ENCODE peak calls at places on chromosomes 1 and 21, in five cellular contexts. One of them, this sample, is unnamed.

GRCh38 chr1:175922254-175922881 is 179.0 kb upstream of the TNR start:
- DNase-seq in NCI-H2107: no peak
- DNase-seq in IMR-90: no peak
- DNase-seq in breast epithelium: no peak
- DNase-seq in stimulated activated CD4-positive, alpha-beta T cell treated with anti-CD3 and anti-CD28 coated beads, Interleukin-12 subunit alpha, Interleukin-12 subunit beta, amount 100 ng/mL, for 4 hours: no peak
- DNase-seq in this sample: no peak

GRCh38 chr1:225652726-225653462 is at the start of gene ENAH:
- DNase-seq in NCI-H2107: peak
- DNase-seq in IMR-90: peak
- DNase-seq in breast epithelium: peak
- DNase-seq in stimulated activated CD4-positive, alpha-beta T cell treated with anti-CD3 and anti-CD28 coated beads, Interleukin-12 subunit alpha, Interleukin-12 subunit beta, amount 100 ng/mL, for 4 hours: peak
- DNase-seq in this sample: no peak

GRCh38 chr1:159752135-159752580 is 28.6 kb upstream of the DUSP23 start:
- DNase-seq in NCI-H2107: no peak
- DNase-seq in IMR-90: peak
- DNase-seq in breast epithelium: peak
- DNase-seq in stimulated activated CD4-positive, alpha-beta T cell treated with anti-CD3 and anti-CD28 coated beads, Interleukin-12 subunit alpha, Interleukin-12 subunit beta, amount 100 ng/mL, for 4 hours: no peak
- DNase-seq in this sample: no peak

GRCh38 chr1:9037476-9038337 is 11.5 kb upstream of the SLC2A7 start:
- DNase-seq in NCI-H2107: no peak
- DNase-seq in IMR-90: no peak
- DNase-seq in breast epithelium: no peak
- DNase-seq in stimulated activated CD4-positive, alpha-beta T cell treated with anti-CD3 and anti-CD28 coated beads, Interleukin-12 subunit alpha, Interleukin-12 subunit beta, amount 100 ng/mL, for 4 hours: no peak
- DNase-seq in this sample: no peak

GRCh38 chr1:172826096-172826741 is 167.3 kb downstream of the FASLG start:
- DNase-seq in NCI-H2107: no peak
- DNase-seq in IMR-90: peak
- DNase-seq in breast epithelium: no peak
- DNase-seq in stimulated activated CD4-positive, alpha-beta T cell treated with anti-CD3 and anti-CD28 coated beads, Interleukin-12 subunit alpha, Interleukin-12 subunit beta, amount 100 ng/mL, for 4 hours: no peak
- DNase-seq in this sample: peak

GRCh38 chr1:11882814-11883538 is 24.2 kb upstream of the NPPB start:
- DNase-seq in NCI-H2107: no peak
- DNase-seq in IMR-90: no peak
- DNase-seq in breast epithelium: no peak
- DNase-seq in stimulated activated CD4-positive, alpha-beta T cell treated with anti-CD3 and anti-CD28 coated beads, Interleukin-12 subunit alpha, Interleukin-12 subunit beta, amount 100 ng/mL, for 4 hours: no peak
- DNase-seq in this sample: no peak

GRCh38 chr1:36699113-36699512 is 216.4 kb upstream of the CSF3R start:
- DNase-seq in NCI-H2107: no peak
- DNase-seq in IMR-90: no peak
- DNase-seq in breast epithelium: no peak
- DNase-seq in stimulated activated CD4-positive, alpha-beta T cell treated with anti-CD3 and anti-CD28 coated beads, Interleukin-12 subunit alpha, Interleukin-12 subunit beta, amount 100 ng/mL, for 4 hours: no peak
- DNase-seq in this sample: no peak

GRCh38 chr1:207458409-207458808 is 4.3 kb downstream of the CR2 start:
- DNase-seq in NCI-H2107: no peak
- DNase-seq in IMR-90: no peak
- DNase-seq in breast epithelium: no peak
- DNase-seq in stimulated activated CD4-positive, alpha-beta T cell treated with anti-CD3 and anti-CD28 coated beads, Interleukin-12 subunit alpha, Interleukin-12 subunit beta, amount 100 ng/mL, for 4 hours: no peak
- DNase-seq in this sample: no peak

GRCh38 chr1:201845331-201846083 is 16.6 kb downstream of the IPO9 start:
- DNase-seq in NCI-H2107: no peak
- DNase-seq in IMR-90: peak
- DNase-seq in breast epithelium: no peak
- DNase-seq in stimulated activated CD4-positive, alpha-beta T cell treated with anti-CD3 and anti-CD28 coated beads, Interleukin-12 subunit alpha, Interleukin-12 subunit beta, amount 100 ng/mL, for 4 hours: no peak
- DNase-seq in this sample: no peak

GRCh38 chr1:50265790-50266314 is 157.1 kb downstream of the ELAVL4 start:
- DNase-seq in NCI-H2107: no peak
- DNase-seq in IMR-90: no peak
- DNase-seq in breast epithelium: no peak
- DNase-seq in stimulated activated CD4-positive, alpha-beta T cell treated with anti-CD3 and anti-CD28 coated beads, Interleukin-12 subunit alpha, Interleukin-12 subunit beta, amount 100 ng/mL, for 4 hours: no peak
- DNase-seq in this sample: no peak

GRCh38 chr21:45525153-45525909 is 16.9 kb downstream of the SLC19A1 start:
- DNase-seq in NCI-H2107: no peak
- DNase-seq in IMR-90: no peak
- DNase-seq in breast epithelium: peak
- DNase-seq in stimulated activated CD4-positive, alpha-beta T cell treated with anti-CD3 and anti-CD28 coated beads, Interleukin-12 subunit alpha, Interleukin-12 subunit beta, amount 100 ng/mL, for 4 hours: no peak
- DNase-seq in this sample: no peak

GRCh38 chr1:59367269-59368006 is 70.5 kb downstream of the FGGY start:
- DNase-seq in NCI-H2107: no peak
- DNase-seq in IMR-90: peak
- DNase-seq in breast epithelium: no peak
- DNase-seq in stimulated activated CD4-positive, alpha-beta T cell treated with anti-CD3 and anti-CD28 coated beads, Interleukin-12 subunit alpha, Interleukin-12 subunit beta, amount 100 ng/mL, for 4 hours: no peak
- DNase-seq in this sample: no peak

GRCh38 chr1:155574077-155574476 is 11.5 kb upstream of the ASH1L start:
- DNase-seq in NCI-H2107: no peak
- DNase-seq in IMR-90: no peak
- DNase-seq in breast epithelium: no peak
- DNase-seq in stimulated activated CD4-positive, alpha-beta T cell treated with anti-CD3 and anti-CD28 coated beads, Interleukin-12 subunit alpha, Interleukin-12 subunit beta, amount 100 ng/mL, for 4 hours: no peak
- DNase-seq in this sample: no peak

GRCh38 chr21:31731112-31731801 is 661 bp downstream of the SCAF4 start:
- DNase-seq in NCI-H2107: no peak
- DNase-seq in IMR-90: no peak
- DNase-seq in breast epithelium: peak
- DNase-seq in stimulated activated CD4-positive, alpha-beta T cell treated with anti-CD3 and anti-CD28 coated beads, Interleukin-12 subunit alpha, Interleukin-12 subunit beta, amount 100 ng/mL, for 4 hours: peak
- DNase-seq in this sample: peak

GRCh38 chr1:157137773-157138219 is 399 bp downstream of the ETV3 start:
- DNase-seq in NCI-H2107: no peak
- DNase-seq in IMR-90: no peak
- DNase-seq in breast epithelium: no peak
- DNase-seq in stimulated activated CD4-positive, alpha-beta T cell treated with anti-CD3 and anti-CD28 coated beads, Interleukin-12 subunit alpha, Interleukin-12 subunit beta, amount 100 ng/mL, for 4 hours: peak
- DNase-seq in this sample: no peak

GRCh38 chr21:35048706-35049617 is at the start of gene RUNX1:
- DNase-seq in NCI-H2107: peak
- DNase-seq in IMR-90: peak
- DNase-seq in breast epithelium: no peak
- DNase-seq in stimulated activated CD4-positive, alpha-beta T cell treated with anti-CD3 and anti-CD28 coated beads, Interleukin-12 subunit alpha, Interleukin-12 subunit beta, amount 100 ng/mL, for 4 hours: peak
- DNase-seq in this sample: peak

GRCh38 chr1:153536618-153537375 is 1.0 kb upstream of the S100A6 start:
- DNase-seq in NCI-H2107: no peak
- DNase-seq in IMR-90: no peak
- DNase-seq in breast epithelium: no peak
- DNase-seq in stimulated activated CD4-positive, alpha-beta T cell treated with anti-CD3 and anti-CD28 coated beads, Interleukin-12 subunit alpha, Interleukin-12 subunit beta, amount 100 ng/mL, for 4 hours: no peak
- DNase-seq in this sample: no peak

GRCh38 chr1:10790155-10790707 is 6.2 kb downstream of the CASZ1 start:
- DNase-seq in NCI-H2107: no peak
- DNase-seq in IMR-90: no peak
- DNase-seq in breast epithelium: no peak
- DNase-seq in stimulated activated CD4-positive, alpha-beta T cell treated with anti-CD3 and anti-CD28 coated beads, Interleukin-12 subunit alpha, Interleukin-12 subunit beta, amount 100 ng/mL, for 4 hours: no peak
- DNase-seq in this sample: no peak

GRCh38 chr1:27520651-27521050 is 30.7 kb upstream of the WASF2 start:
- DNase-seq in NCI-H2107: no peak
- DNase-seq in IMR-90: no peak
- DNase-seq in breast epithelium: no peak
- DNase-seq in stimulated activated CD4-positive, alpha-beta T cell treated with anti-CD3 and anti-CD28 coated beads, Interleukin-12 subunit alpha, Interleukin-12 subunit beta, amount 100 ng/mL, for 4 hours: no peak
- DNase-seq in this sample: no peak

GRCh38 chr1:31790641-31791091 is 25.2 kb downstream of the SPOCD1 start:
- DNase-seq in NCI-H2107: no peak
- DNase-seq in IMR-90: no peak
- DNase-seq in breast epithelium: no peak
- DNase-seq in stimulated activated CD4-positive, alpha-beta T cell treated with anti-CD3 and anti-CD28 coated beads, Interleukin-12 subunit alpha, Interleukin-12 subunit beta, amount 100 ng/mL, for 4 hours: no peak
- DNase-seq in this sample: no peak

GRCh38 chr21:39538453-39539042 is 74.2 kb upstream of the B3GALT5 start:
- DNase-seq in NCI-H2107: no peak
- DNase-seq in IMR-90: no peak
- DNase-seq in breast epithelium: no peak
- DNase-seq in stimulated activated CD4-positive, alpha-beta T cell treated with anti-CD3 and anti-CD28 coated beads, Interleukin-12 subunit alpha, Interleukin-12 subunit beta, amount 100 ng/mL, for 4 hours: no peak
- DNase-seq in this sample: no peak

GRCh38 chr1:185652348-185652747 is 81.8 kb upstream of the HMCN1 start:
- DNase-seq in NCI-H2107: no peak
- DNase-seq in IMR-90: no peak
- DNase-seq in breast epithelium: no peak
- DNase-seq in stimulated activated CD4-positive, alpha-beta T cell treated with anti-CD3 and anti-CD28 coated beads, Interleukin-12 subunit alpha, Interleukin-12 subunit beta, amount 100 ng/mL, for 4 hours: no peak
- DNase-seq in this sample: no peak

This sample was measured in T-helper 1 cell.